ENCODE peak calls at places on chromosomes 13 and 19, in five cellular contexts. V is GM12878, E is HCT116, W is H1, K is K562. P is an unnamed sample.
A peak's percentile ranks its signal among the peaks of the same experiment; 100 is the strongest.

GRCh38 chr13:23778879-23779278 is 110.3 kb downstream of the MIPEP start:
- DNase-seq in V (no peak), E (no peak), W (no peak), K (no peak), P (no peak)

GRCh38 chr13:21823949-21824348 is 153.1 kb downstream of the FGF9 start:
- DNase-seq in V (no peak), E (no peak), W (no peak), K (no peak), P (no peak)

GRCh38 chr19:11138659-11139526 is 16.7 kb downstream of the SPC24 start:
- DNase-seq in V (no peak), E (no peak), W (peak; percentile 68), K (peak; percentile 25), P (peak; percentile 61)

GRCh38 chr19:34336781-34337271 is 28.2 kb upstream of the GPI start:
- DNase-seq in V (no peak), E (peak; percentile 8), W (no peak), K (peak; percentile 44), P (peak; percentile 52)

GRCh38 chr13:50616101-50616500 is 227.4 kb downstream of the DLEU7 start:
- DNase-seq in V (no peak), E (no peak), W (no peak), K (no peak), P (no peak)

GRCh38 chr13:87677334-87678234 is 6.4 kb downstream of the SLITRK5 start:
- DNase-seq in V (no peak), E (no peak), W (peak; percentile 73), K (no peak), P (peak; percentile 63)

GRCh38 chr19:2084993-2085720 is 11.0 kb downstream of the MOB3A start:
- DNase-seq in V (peak; percentile 96), E (no peak), W (no peak), K (no peak), P (peak; percentile 20)

GRCh38 chr19:11197291-11198174 is at the start of gene KANK2:
- DNase-seq in V (peak; percentile 13), E (peak; percentile 50), W (peak; percentile 95), K (peak; percentile 98), P (peak; percentile 99)

GRCh38 chr19:7004313-7004931 is 16.8 kb downstream of the MBD3L2B start:
- DNase-seq in V (no peak), E (peak; percentile 34), W (no peak), K (peak; percentile 20), P (no peak)

GRCh38 chr13:76991432-76991795 is 467 bp upstream of the CLN5 start:
- DNase-seq in V (peak; percentile 35), E (no peak), W (no peak), K (no peak), P (no peak)

GRCh38 chr19:46571495-46571894 is 29.6 kb upstream of the CALM3 start:
- DNase-seq in V (no peak), E (peak; percentile 46), W (peak; percentile 66), K (peak; percentile 46), P (peak; percentile 63)

GRCh38 chr19:18385675-18386542 is at the start of gene GDF15:
- DNase-seq in V (no peak), E (peak; percentile 90), W (peak; percentile 90), K (peak; percentile 83), P (peak; percentile 76)

GRCh38 chr13:113786262-113786841 is 27.3 kb downstream of the TMEM255B start:
- DNase-seq in V (no peak), E (no peak), W (no peak), K (no peak), P (no peak)

GRCh38 chr19:14145381-14145780 is 9.0 kb upstream of the ASF1B start:
- DNase-seq in V (no peak), E (no peak), W (no peak), K (no peak), P (peak; percentile 32)

GRCh38 chr19:12789098-12789903 is 2.0 kb upstream of the JUNB start:
- DNase-seq in V (no peak), E (no peak), W (no peak), K (no peak), P (no peak)

GRCh38 chr13:25213716-25214115 is 41.6 kb upstream of the AMER2 start:
- DNase-seq in V (no peak), E (no peak), W (no peak), K (no peak), P (no peak)

GRCh38 chr19:47013041-47013517 is 6.6 kb upstream of the NPAS1 start:
- DNase-seq in V (no peak), E (peak; percentile 40), W (peak; percentile 97), K (peak; percentile 83), P (peak; percentile 92)

GRCh38 chr13:42101821-42102580 is 53.6 kb downstream of the DGKH start:
- DNase-seq in V (no peak), E (no peak), W (no peak), K (no peak), P (no peak)

GRCh38 chr19:42197375-42197817 is 20.1 kb downstream of the DEDD2 start:
- DNase-seq in V (no peak), E (no peak), W (no peak), K (no peak), P (no peak)

GRCh38 chr19:44807652-44808462 is 1.0 kb upstream of the BCAM start:
- DNase-seq in V (no peak), E (peak; percentile 55), W (no peak), K (peak; percentile 80), P (peak; percentile 83)

GRCh38 chr13:28597641-28598040 is 61.3 kb upstream of the POMP start:
- DNase-seq in V (no peak), E (no peak), W (no peak), K (no peak), P (no peak)

GRCh38 chr13:71851541-71851940 is 15.5 kb downstream of the DACH1 start:
- DNase-seq in V (no peak), E (no peak), W (no peak), K (no peak), P (no peak)

GRCh38 chr19:58406818-58407657 is 1.4 kb upstream of the ZNF584 start:
- DNase-seq in V (no peak), E (no peak), W (no peak), K (no peak), P (no peak)

GRCh38 chr13:60970736-60971135 is 444.9 kb downstream of the PCDH20 start:
- DNase-seq in V (no peak), E (no peak), W (no peak), K (no peak), P (no peak)

GRCh38 chr13:69856331-69856730 is 251.3 kb upstream of the ATXN8OS start:
- DNase-seq in V (no peak), E (no peak), W (no peak), K (no peak), P (no peak)

GRCh38 chr13:48496796-48497195 is 36.1 kb downstream of the RCBTB2 start:
- DNase-seq in V (no peak), E (no peak), W (no peak), K (no peak), P (no peak)

GRCh38 chr13:99990045-99990977 is 8.7 kb downstream of the ZIC2 start:
- DNase-seq in V (no peak), E (no peak), W (peak; percentile 81), K (no peak), P (peak; percentile 27)

GRCh38 chr13:73913043-73913740 is 221.0 kb downstream of the KLF12 start:
- DNase-seq in V (no peak), E (no peak), W (no peak), K (no peak), P (no peak)

GRCh38 chr19:35633727-35634440 is 5.0 kb downstream of the RBM42 start:
- DNase-seq in V (no peak), E (no peak), W (no peak), K (no peak), P (no peak)

GRCh38 chr19:35628264-35628564 is 622 bp upstream of the RBM42 start:
- DNase-seq in V (no peak), E (no peak), W (no peak), K (no peak), P (no peak)

GRCh38 chr19:35623327-35624010 is 5.4 kb upstream of the RBM42 start:
- DNase-seq in V (no peak), E (no peak), W (no peak), K (no peak), P (no peak)

GRCh38 chr19:35629332-35629633 is 447 bp downstream of the RBM42 start:
- DNase-seq in V (no peak), E (no peak), W (no peak), K (no peak), P (no peak)

DNA sequence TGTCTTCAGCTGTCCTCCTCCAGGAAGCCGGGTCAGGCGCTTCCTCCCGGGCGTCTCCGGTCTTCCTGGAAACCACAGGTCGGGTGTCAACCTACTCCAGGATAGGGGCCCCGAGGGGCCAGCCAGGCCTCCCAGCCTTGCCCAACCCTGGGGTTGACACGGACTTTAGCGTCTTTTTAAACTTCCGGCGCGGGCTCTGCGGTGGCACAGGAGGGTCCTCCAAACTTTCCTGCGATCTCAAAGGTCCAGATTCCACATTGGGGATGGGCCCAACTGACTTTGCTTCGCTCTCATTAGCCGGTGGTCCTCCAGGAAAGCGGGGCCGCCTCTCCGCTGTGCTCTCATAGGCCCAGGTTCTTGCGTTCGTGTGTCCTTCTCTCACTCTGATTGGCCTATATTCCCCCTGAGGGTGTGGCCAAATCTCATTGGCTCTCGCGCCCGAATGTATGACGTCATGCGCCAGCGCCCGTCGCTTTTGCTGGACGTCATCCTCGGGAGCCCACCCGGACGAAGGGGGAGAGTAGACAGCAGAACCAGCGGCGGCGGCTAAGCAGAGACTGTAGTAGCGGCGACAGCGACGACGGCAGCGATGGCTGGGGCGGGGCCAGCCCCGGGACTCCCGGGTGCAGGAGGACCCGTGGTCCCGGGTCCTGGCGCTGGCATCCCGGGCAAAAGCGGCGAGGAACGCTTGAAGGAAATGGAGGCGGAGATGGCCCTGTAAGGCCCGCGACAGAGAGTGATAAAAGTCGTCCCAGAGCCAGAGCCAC is at the start of gene RBM42:
- DNase-seq in V (peak; percentile 98), E (peak; percentile 99), W (peak; percentile 100), K (peak; percentile 97), P (peak; percentile 98)
- TF ChIP-seq RAD21 in V (no peak), E (no peak), W (no peak), K (no peak), P (no peak)

GRCh38 chr13:110913322-110913721 is 1.5 kb downstream of the ANKRD10 start:
- DNase-seq in V (no peak), E (no peak), W (no peak), K (no peak), P (no peak)
- TF ChIP-seq JUND in V (no peak), E (no peak), W (no peak), K (no peak), P (no peak)

DNA sequence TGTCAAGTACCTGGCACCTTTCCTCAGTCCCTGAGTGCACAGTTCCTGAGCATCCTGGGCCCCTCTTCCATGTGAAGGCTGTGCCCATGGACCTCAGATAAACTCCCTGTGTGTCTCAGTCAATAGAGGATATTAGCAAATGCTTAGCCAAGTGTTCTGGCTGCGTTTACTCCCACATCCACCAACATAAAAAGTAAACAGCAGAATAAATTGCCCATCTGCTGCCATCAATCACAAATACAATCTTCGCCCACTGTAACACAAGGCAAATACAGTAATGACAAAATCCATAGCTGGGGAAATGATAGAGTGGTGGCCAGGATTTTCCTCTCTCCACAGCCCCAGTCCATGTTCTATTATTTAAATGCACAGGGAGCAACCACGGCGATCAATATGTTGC is 376.6 kb downstream of the UQCRFS1 start:
- DNase-seq in V (no peak), E (no peak), W (no peak), K (no peak), P (no peak)
- TF ChIP-seq RAD21 in V (no peak), E (no peak), W (no peak), K (no peak), P (no peak)

DNA sequence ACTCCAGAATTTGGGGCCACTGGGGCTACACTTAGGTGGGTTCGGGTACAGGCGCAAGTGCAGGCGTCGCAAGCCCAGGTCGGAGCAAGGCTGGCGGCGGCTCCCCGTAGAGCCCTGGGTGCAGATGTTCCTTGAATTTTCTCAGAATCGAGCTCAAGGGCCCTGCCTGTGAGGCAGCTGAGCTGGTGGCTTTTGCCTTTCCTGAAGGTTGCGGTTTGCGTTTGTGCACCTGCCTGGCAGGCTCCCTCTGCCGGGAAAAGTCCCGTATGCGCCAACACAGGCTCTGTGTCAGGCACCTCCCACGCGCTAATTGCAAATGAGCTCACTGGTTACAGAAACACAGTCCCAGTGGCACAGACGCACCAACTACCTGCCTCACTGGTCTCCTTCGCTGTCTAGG is 5.9 kb downstream of the DOHH start:
- DNase-seq in V (no peak), E (no peak), W (no peak), K (no peak), P (no peak)
- TF ChIP-seq JUND in V (no peak), E (no peak), W (no peak), K (no peak), P (no peak)

P was measured in SK-N-SH.